ENCODE peak calls at places on chromosomes 6 and 20, in nine cellular contexts. O is occipital lobe; Y is HS-27A; W is left colon; V is SK-MEL-5; D is lower lobe of right lung; G is mucosa of descending colon; Q is substantia nigra; A is naive thymus-derived CD8-positive, alpha-beta T cell. X is an unnamed sample.

GRCh38 chr6:84652356-84653026 is 111.9 kb downstream of the TBX18 start:
- DNase-seq in O (no peak), D (no peak), Q (no peak), G (no peak), Y (peak), A (no peak), W (no peak), V (no peak), X (no peak)

GRCh38 chr6:56906752-56907151 is 48.2 kb upstream of the BEND6 start:
- DNase-seq in W (no peak), D (no peak), V (no peak), Q (no peak), G (no peak), A (no peak), Y (no peak), O (no peak), X (no peak)

GRCh38 chr6:7905416-7905815 is 5.2 kb downstream of the TXNDC5 start:
- DNase-seq in W (no peak), G (no peak), Q (no peak), D (no peak), A (no peak), V (no peak), Y (no peak), O (no peak), X (no peak)

GRCh38 chr20:62356948-62357667 is 10.0 kb downstream of the LAMA5 start:
- DNase-seq in G (peak), V (no peak), W (no peak), A (no peak), Q (no peak), O (no peak), D (no peak), Y (no peak), X (no peak)

GRCh38 chr20:58883243-58883691 is 30.8 kb downstream of the GNAS start:
- DNase-seq in W (no peak), A (no peak), D (no peak), G (no peak), O (no peak), V (no peak), Q (no peak), Y (no peak), X (no peak)

GRCh38 chr20:53939554-53940355 is 130.6 kb downstream of the BCAS1 start:
- DNase-seq in A (peak), O (peak), G (peak), Y (peak), V (peak), W (peak), Q (peak), D (peak), X (peak)

GRCh38 chr6:134534708-134535149 is 216.8 kb upstream of the SGK1 start:
- DNase-seq in O (no peak), Q (no peak), G (no peak), V (peak), A (no peak), D (no peak), Y (no peak), W (no peak), X (no peak)

GRCh38 chr6:86526238-86526637 is 411.1 kb upstream of the HTR1E start:
- DNase-seq in A (no peak), G (no peak), Q (no peak), Y (no peak), D (no peak), W (no peak), V (no peak), O (no peak), X (no peak)

GRCh38 chr6:14476793-14477531 is 359.4 kb downstream of the CD83 start:
- DNase-seq in V (peak), A (no peak), W (peak), D (no peak), Y (no peak), G (no peak), Q (no peak), O (no peak), X (peak)

GRCh38 chr6:107132330-107132954 is 17.1 kb upstream of the BEND3 start:
- DNase-seq in O (no peak), D (no peak), V (peak), A (peak), Y (no peak), W (peak), Q (no peak), G (no peak), X (peak)

GRCh38 chr20:14643146-14643545 is 305.7 kb upstream of the FLRT3 start:
- DNase-seq in Q (no peak), G (no peak), D (no peak), O (no peak), W (no peak), A (no peak), V (no peak), Y (no peak), X (no peak)

GRCh38 chr20:4102381-4102780 is 87.0 kb upstream of the RNF24 start:
- DNase-seq in D (no peak), Y (no peak), Q (no peak), V (no peak), O (no peak), W (no peak), G (no peak), A (no peak), X (no peak)

GRCh38 chr6:135600086-135600702 is 102.7 kb upstream of the AHI1 start:
- DNase-seq in V (no peak), D (no peak), G (no peak), Q (no peak), W (no peak), O (no peak), Y (no peak), A (no peak), X (no peak)

GRCh38 chr6:38020593-38020992 is 201.1 kb downstream of the ZFAND3 start:
- DNase-seq in D (no peak), O (no peak), Y (no peak), A (no peak), Q (no peak), G (no peak), V (no peak), W (no peak), X (no peak)

GRCh38 chr6:122853259-122853995 is 64.4 kb downstream of the SMPDL3A start:
- DNase-seq in D (no peak), W (no peak), V (no peak), Q (no peak), O (no peak), Y (no peak), G (no peak), A (no peak), X (no peak)

GRCh38 chr6:52389626-52390360 is 27.8 kb downstream of the PAQR8 start:
- DNase-seq in V (peak), G (peak), D (peak), A (peak), Q (no peak), W (peak), O (no peak), Y (no peak), X (peak)

GRCh38 chr20:38893485-38894090 is 32.6 kb upstream of the FAM83D start:
- DNase-seq in O (peak), G (peak), D (peak), Y (no peak), V (peak), W (peak), A (peak), Q (peak), X (peak)

GRCh38 chr6:130453230-130453629 is 87.4 kb downstream of the TMEM200A start:
- DNase-seq in D (no peak), A (no peak), Q (no peak), W (no peak), O (no peak), V (no peak), G (no peak), Y (no peak), X (no peak)

GRCh38 chr6:150681992-150682391 is 82.3 kb downstream of the PLEKHG1 start:
- DNase-seq in W (no peak), O (no peak), V (no peak), Q (no peak), Y (no peak), D (no peak), A (no peak), G (no peak), X (no peak)

X was measured in KBM-7.